ENCODE peak calls at places on chromosomes 6 and 20, in four cellular contexts. S is neuronal stem cell, X is mesenchymal stem cell, Z is H1. A is an unnamed sample.

GRCh38 chr20:18284805-18285533 is 3.4 kb upstream of the ZNF133 start:
- DNase-seq in X (peak), Z (no peak), S (no peak), A (no peak)

GRCh38 chr6:137802408-137803182 is 64.5 kb upstream of the TNFAIP3 start:
- DNase-seq in S (no peak), Z (no peak), X (no peak), A (no peak)

GRCh38 chr6:84027340-84028183 is 6.0 kb upstream of the MRAP2 start:
- DNase-seq in S (no peak), X (no peak), Z (no peak), A (no peak)

GRCh38 chr6:11869656-11870340 is 91.2 kb upstream of the ADTRP start:
- DNase-seq in X (no peak), Z (no peak), S (no peak), A (no peak)

GRCh38 chr6:53956068-53956711 is 155.1 kb upstream of the MLIP start:
- DNase-seq in Z (peak), S (peak), X (peak), A (peak)

GRCh38 chr6:56850618-56851017 is 104.3 kb upstream of the BEND6 start:
- DNase-seq in S (no peak), Z (no peak), X (no peak), A (no peak)

GRCh38 chr20:11232249-11232648 is 558.5 kb upstream of the JAG1 start:
- DNase-seq in Z (no peak), S (no peak), X (no peak), A (no peak)

GRCh38 chr6:101462576-101462975 is 69.1 kb downstream of the GRIK2 start:
- DNase-seq in Z (no peak), X (peak), S (no peak), A (no peak)

GRCh38 chr20:41538810-41539596 is 79.2 kb downstream of the CHD6 start:
- DNase-seq in S (no peak), X (no peak), Z (no peak), A (no peak)

GRCh38 chr20:931401-931800 is 15.3 kb upstream of the ANGPT4 start:
- DNase-seq in X (no peak), S (no peak), Z (no peak), A (no peak)

GRCh38 chr6:157767757-157768156 is 55.3 kb upstream of the SNX9 start:
- DNase-seq in S (no peak), X (no peak), Z (no peak), A (no peak)

GRCh38 chr6:29850011-29850553 is 22.5 kb downstream of the HLA-G start:
- DNase-seq in Z (no peak), S (no peak), X (no peak), A (peak)

GRCh38 chr6:43807228-43808061 is 37.4 kb downstream of the VEGFA start:
- DNase-seq in X (peak), Z (no peak), S (no peak), A (no peak)

GRCh38 chr20:51372176-51372803 is 170.2 kb downstream of the NFATC2 start:
- DNase-seq in X (peak), Z (peak), S (peak), A (peak)
- H2BK12ac ChIP-seq in X (no peak), Z (no peak), S (no peak), A (no peak)

DNA sequence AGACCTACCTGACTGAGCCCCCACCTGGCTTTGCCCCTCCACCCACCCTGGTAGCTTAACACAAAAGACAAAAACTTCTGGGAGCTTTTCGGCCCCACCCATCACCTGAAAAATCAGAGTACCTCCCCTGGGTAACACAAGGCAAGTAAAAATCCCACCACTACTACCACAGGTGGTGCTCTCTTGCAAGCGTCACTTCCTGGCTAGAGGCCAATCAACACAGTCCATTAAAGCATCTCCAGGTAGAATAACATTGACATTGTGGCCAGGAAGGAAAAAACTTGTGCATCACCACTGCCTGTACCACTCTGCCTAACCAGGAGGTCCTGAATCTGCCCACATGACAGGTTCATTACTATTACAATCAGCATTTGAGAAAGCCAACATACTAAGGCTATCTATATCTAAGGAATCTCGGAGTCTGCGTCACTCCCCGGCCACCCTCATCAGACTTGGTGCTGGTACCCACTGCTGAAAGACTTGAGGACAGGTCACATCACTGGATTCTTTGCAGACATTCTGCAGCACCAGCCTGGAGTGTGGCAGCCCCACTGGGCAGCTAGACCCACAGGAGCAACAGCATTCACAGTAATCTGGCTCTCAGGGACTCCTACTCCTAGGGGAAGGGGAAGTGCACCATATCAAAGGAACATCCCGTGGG is 125.9 kb downstream of the CDK19 start:
- DNase-seq in X (no peak), Z (no peak), S (no peak), A (peak)
- H3K23ac ChIP-seq in X (no peak), Z (no peak), S (no peak), A (no peak)

GRCh38 chr20:54229566-54229965 is 21.7 kb downstream of the PFDN4 start:
- DNase-seq in S (no peak), X (no peak), Z (no peak), A (no peak)

GRCh38 chr20:54227751-54228150 is 19.9 kb downstream of the PFDN4 start:
- DNase-seq in S (no peak), X (no peak), Z (no peak), A (no peak)

GRCh38 chr20:54228841-54229240 is 21.0 kb downstream of the PFDN4 start:
- DNase-seq in Z (no peak), S (no peak), X (no peak), A (no peak)

GRCh38 chr20:54227241-54227640 is 19.4 kb downstream of the PFDN4 start:
- DNase-seq in S (no peak), Z (no peak), X (no peak), A (no peak)

GRCh38 chr20:54231006-54231405 is 23.1 kb downstream of the PFDN4 start:
- DNase-seq in X (no peak), S (no peak), Z (no peak), A (no peak)
- H2BK12ac ChIP-seq in X (no peak), S (no peak), Z (no peak), A (no peak)

GRCh38 chr20:54131675-54132611 is 41.8 kb downstream of the CYP24A1 start:
- DNase-seq in X (no peak), Z (no peak), S (no peak), A (no peak)

GRCh38 chr20:54134445-54135220 is 39.2 kb downstream of the CYP24A1 start:
- DNase-seq in X (no peak), S (no peak), Z (no peak), A (no peak)

GRCh38 chr20:54133434-54134427 is 40.1 kb downstream of the CYP24A1 start:
- DNase-seq in X (peak), Z (no peak), S (no peak), A (no peak)

GRCh38 chr20:54129350-54129749 is 44.4 kb downstream of the CYP24A1 start:
- DNase-seq in Z (no peak), X (no peak), S (no peak), A (no peak)

DNA sequence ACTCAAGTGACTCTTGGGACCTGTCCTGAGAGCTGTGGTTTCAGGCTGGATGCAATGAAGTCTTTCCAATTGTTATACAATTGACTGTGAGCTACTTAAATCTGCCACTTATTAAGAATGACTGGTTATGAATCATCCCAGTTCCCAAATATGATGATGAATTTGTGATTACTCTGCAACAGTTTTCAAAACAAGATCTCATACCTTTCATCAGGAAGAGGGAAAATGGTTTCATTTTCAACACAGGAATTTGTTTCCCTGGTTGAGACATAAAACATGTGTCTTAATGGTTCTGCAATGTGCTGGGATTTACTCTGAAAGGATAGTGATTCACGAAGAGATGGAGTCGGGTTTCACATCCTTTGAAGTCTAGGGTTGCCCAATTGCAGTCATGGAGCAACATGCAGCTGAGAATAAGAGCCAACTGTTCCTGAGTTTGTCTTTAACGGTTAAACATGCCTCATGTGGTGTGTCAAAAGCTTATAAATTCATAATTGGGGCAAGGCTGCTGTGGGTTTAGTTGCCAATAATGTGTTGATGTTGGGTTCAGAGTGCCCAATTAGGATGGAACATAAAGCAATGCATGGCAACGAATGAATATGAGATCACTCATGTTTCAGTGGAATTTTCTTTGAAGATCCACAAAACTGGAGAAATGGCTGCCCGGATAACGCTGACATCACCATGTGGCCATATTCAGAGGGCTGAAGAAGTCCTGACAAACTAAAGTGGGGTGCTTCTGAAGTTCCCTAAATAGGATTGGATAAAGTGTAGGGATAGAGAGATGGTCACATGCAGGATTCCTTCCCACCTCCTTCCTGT is 41.0 kb downstream of the CYP24A1 start:
- DNase-seq in X (peak), Z (no peak), S (peak), A (peak)
- H3K23ac ChIP-seq in X (no peak), Z (no peak), S (no peak), A (no peak)

DNA sequence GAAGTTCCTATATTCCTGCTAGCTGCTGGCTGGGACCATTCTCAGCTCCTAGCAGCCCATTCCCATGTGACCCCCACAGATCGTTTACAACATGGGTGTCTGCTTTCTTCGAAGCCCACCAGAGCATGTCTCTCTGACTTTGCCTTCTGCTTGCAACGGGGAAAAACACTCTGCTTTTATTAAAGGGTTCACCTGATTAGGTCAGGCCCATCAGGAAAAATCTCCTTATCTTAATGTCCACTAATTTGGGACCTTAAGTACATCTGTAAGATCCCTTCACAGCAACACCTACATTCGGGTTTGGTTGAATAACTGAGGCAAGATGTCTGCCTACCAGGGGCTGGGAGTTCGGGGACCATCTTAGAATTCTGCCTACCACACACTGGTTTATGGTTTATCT is 496.9 kb downstream of the CDKAL1 start:
- DNase-seq in X (no peak), S (no peak), Z (no peak), A (no peak)
- H2BK12ac ChIP-seq in X (no peak), S (no peak), Z (no peak), A (no peak)

GRCh38 chr6:167665698-167666380 is 160.9 kb upstream of the AFDN start:
- DNase-seq in X (no peak), Z (no peak), S (no peak), A (no peak)
- H3K23ac ChIP-seq in X (no peak), Z (no peak), S (no peak), A (no peak)

DNA sequence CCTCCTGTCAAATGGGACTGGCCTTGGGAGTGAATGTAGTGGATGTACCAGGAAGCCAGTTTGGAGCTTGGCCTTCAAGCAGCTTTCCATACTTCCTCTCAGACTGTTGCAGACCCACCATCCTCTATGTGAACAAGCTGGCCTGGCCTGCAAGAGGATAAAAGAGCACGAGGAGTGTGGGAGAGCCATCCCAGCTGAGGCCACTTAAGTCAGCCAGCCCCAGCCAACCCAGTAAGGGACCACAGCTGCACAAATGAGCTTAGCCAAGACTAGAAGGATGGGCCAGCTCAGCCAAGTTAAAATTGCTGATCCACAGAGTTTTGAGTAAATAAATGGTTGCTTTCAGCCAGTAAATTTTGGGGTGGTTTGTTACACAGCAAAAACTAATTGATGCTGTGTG is 156.9 kb upstream of the SOX4 start:
- DNase-seq in S (no peak), X (no peak), Z (no peak), A (no peak)
- H2BK12ac ChIP-seq in S (peak), X (no peak), Z (no peak), A (no peak)